ENCODE peak calls at places on chromosomes 2 and 18, in nine cellular contexts. One of them, this sample, is unnamed.

GRCh38 chr18:59067873-59068272 is 71.8 kb upstream of the SEC11C start:
- DNase-seq in psoas muscle: no peak
- DNase-seq in HepG2: no peak
- DNase-seq in GM23338: peak
- DNase-seq in brain microvascular endothelial cell: peak
- DNase-seq in AG04450: no peak
- DNase-seq in cardiac muscle cell: peak
- DNase-seq in lung: no peak
- DNase-seq in thyroid gland: peak
- DNase-seq in this sample: no peak

GRCh38 chr2:73079636-73080035 is 8.1 kb upstream of the SFXN5 start:
- DNase-seq in psoas muscle: no peak
- DNase-seq in HepG2: no peak
- DNase-seq in GM23338: no peak
- DNase-seq in brain microvascular endothelial cell: no peak
- DNase-seq in AG04450: no peak
- DNase-seq in cardiac muscle cell: no peak
- DNase-seq in lung: no peak
- DNase-seq in thyroid gland: no peak
- DNase-seq in this sample: no peak

GRCh38 chr2:111918383-111918806 is 20.0 kb downstream of the MERTK start:
- DNase-seq in psoas muscle: no peak
- DNase-seq in HepG2: no peak
- DNase-seq in GM23338: no peak
- DNase-seq in brain microvascular endothelial cell: peak
- DNase-seq in AG04450: peak
- DNase-seq in cardiac muscle cell: peak
- DNase-seq in lung: no peak
- DNase-seq in thyroid gland: no peak
- DNase-seq in this sample: no peak

GRCh38 chr2:120384486-120385354 is 38.8 kb downstream of the INHBB start:
- DNase-seq in psoas muscle: peak
- DNase-seq in HepG2: peak
- DNase-seq in GM23338: no peak
- DNase-seq in brain microvascular endothelial cell: no peak
- DNase-seq in AG04450: no peak
- DNase-seq in cardiac muscle cell: no peak
- DNase-seq in lung: no peak
- DNase-seq in thyroid gland: no peak
- DNase-seq in this sample: no peak

GRCh38 chr18:37649416-37649815 is 83.8 kb upstream of the CELF4 start:
- DNase-seq in psoas muscle: no peak
- DNase-seq in HepG2: no peak
- DNase-seq in GM23338: no peak
- DNase-seq in brain microvascular endothelial cell: no peak
- DNase-seq in AG04450: no peak
- DNase-seq in cardiac muscle cell: no peak
- DNase-seq in lung: no peak
- DNase-seq in thyroid gland: no peak
- DNase-seq in this sample: no peak

GRCh38 chr18:58495202-58495601 is 133.7 kb downstream of the ALPK2 start:
- DNase-seq in psoas muscle: no peak
- DNase-seq in HepG2: no peak
- DNase-seq in GM23338: no peak
- DNase-seq in brain microvascular endothelial cell: no peak
- DNase-seq in AG04450: no peak
- DNase-seq in cardiac muscle cell: peak
- DNase-seq in lung: no peak
- DNase-seq in thyroid gland: no peak
- DNase-seq in this sample: no peak

GRCh38 chr18:67310826-67311225 is 205.7 kb downstream of the DSEL start:
- DNase-seq in psoas muscle: no peak
- DNase-seq in HepG2: no peak
- DNase-seq in GM23338: no peak
- DNase-seq in brain microvascular endothelial cell: peak
- DNase-seq in AG04450: no peak
- DNase-seq in cardiac muscle cell: peak
- DNase-seq in lung: no peak
- DNase-seq in thyroid gland: no peak
- DNase-seq in this sample: no peak

GRCh38 chr2:140200307-140200706 is 1420.1 kb upstream of the NXPH2 start:
- DNase-seq in psoas muscle: no peak
- DNase-seq in HepG2: no peak
- DNase-seq in GM23338: no peak
- DNase-seq in brain microvascular endothelial cell: no peak
- DNase-seq in AG04450: no peak
- DNase-seq in cardiac muscle cell: no peak
- DNase-seq in lung: no peak
- DNase-seq in thyroid gland: no peak
- DNase-seq in this sample: no peak

GRCh38 chr18:52060612-52061259 is 279.3 kb upstream of the DCC start:
- DNase-seq in psoas muscle: no peak
- DNase-seq in HepG2: peak
- DNase-seq in GM23338: peak
- DNase-seq in brain microvascular endothelial cell: no peak
- DNase-seq in AG04450: no peak
- DNase-seq in cardiac muscle cell: no peak
- DNase-seq in lung: no peak
- DNase-seq in thyroid gland: no peak
- DNase-seq in this sample: no peak

GRCh38 chr2:105886029-105886454 is 141.3 kb downstream of the NCK2 start:
- DNase-seq in psoas muscle: no peak
- DNase-seq in HepG2: no peak
- DNase-seq in GM23338: no peak
- DNase-seq in brain microvascular endothelial cell: peak
- DNase-seq in AG04450: peak
- DNase-seq in cardiac muscle cell: peak
- DNase-seq in lung: no peak
- DNase-seq in thyroid gland: no peak
- DNase-seq in this sample: peak

GRCh38 chr2:44171018-44171417 is 2.3 kb downstream of the PPM1B start:
- DNase-seq in psoas muscle: no peak
- DNase-seq in HepG2: peak
- DNase-seq in GM23338: no peak
- DNase-seq in brain microvascular endothelial cell: no peak
- DNase-seq in AG04450: no peak
- DNase-seq in cardiac muscle cell: peak
- DNase-seq in lung: no peak
- DNase-seq in thyroid gland: no peak
- DNase-seq in this sample: peak

GRCh38 chr2:23508066-23508390 is 123.0 kb downstream of the KLHL29 start:
- DNase-seq in psoas muscle: no peak
- DNase-seq in HepG2: no peak
- DNase-seq in GM23338: no peak
- DNase-seq in brain microvascular endothelial cell: no peak
- DNase-seq in AG04450: no peak
- DNase-seq in cardiac muscle cell: peak
- DNase-seq in lung: no peak
- DNase-seq in thyroid gland: no peak
- DNase-seq in this sample: no peak

GRCh38 chr18:22591231-22591630 is 173.5 kb upstream of the CTAGE1 start:
- DNase-seq in psoas muscle: no peak
- DNase-seq in HepG2: no peak
- DNase-seq in GM23338: no peak
- DNase-seq in brain microvascular endothelial cell: peak
- DNase-seq in AG04450: no peak
- DNase-seq in cardiac muscle cell: peak
- DNase-seq in lung: no peak
- DNase-seq in thyroid gland: no peak
- DNase-seq in this sample: no peak

GRCh38 chr2:121043061-121043826 is 241.8 kb downstream of the TFCP2L1 start:
- DNase-seq in psoas muscle: no peak
- DNase-seq in HepG2: no peak
- DNase-seq in GM23338: no peak
- DNase-seq in brain microvascular endothelial cell: no peak
- DNase-seq in AG04450: no peak
- DNase-seq in cardiac muscle cell: no peak
- DNase-seq in lung: no peak
- DNase-seq in thyroid gland: no peak
- DNase-seq in this sample: no peak

GRCh38 chr2:1686784-1687105 is 57.6 kb downstream of the PXDN start:
- DNase-seq in psoas muscle: peak
- DNase-seq in HepG2: no peak
- DNase-seq in GM23338: no peak
- DNase-seq in brain microvascular endothelial cell: peak
- DNase-seq in AG04450: no peak
- DNase-seq in cardiac muscle cell: no peak
- DNase-seq in lung: no peak
- DNase-seq in thyroid gland: no peak
- DNase-seq in this sample: no peak

GRCh38 chr18:14959550-14959949 is 211.6 kb downstream of the ANKRD30B start:
- DNase-seq in psoas muscle: no peak
- DNase-seq in HepG2: no peak
- DNase-seq in GM23338: no peak
- DNase-seq in brain microvascular endothelial cell: no peak
- DNase-seq in AG04450: no peak
- DNase-seq in cardiac muscle cell: no peak
- DNase-seq in lung: peak
- DNase-seq in thyroid gland: no peak
- DNase-seq in this sample: no peak

DNA sequence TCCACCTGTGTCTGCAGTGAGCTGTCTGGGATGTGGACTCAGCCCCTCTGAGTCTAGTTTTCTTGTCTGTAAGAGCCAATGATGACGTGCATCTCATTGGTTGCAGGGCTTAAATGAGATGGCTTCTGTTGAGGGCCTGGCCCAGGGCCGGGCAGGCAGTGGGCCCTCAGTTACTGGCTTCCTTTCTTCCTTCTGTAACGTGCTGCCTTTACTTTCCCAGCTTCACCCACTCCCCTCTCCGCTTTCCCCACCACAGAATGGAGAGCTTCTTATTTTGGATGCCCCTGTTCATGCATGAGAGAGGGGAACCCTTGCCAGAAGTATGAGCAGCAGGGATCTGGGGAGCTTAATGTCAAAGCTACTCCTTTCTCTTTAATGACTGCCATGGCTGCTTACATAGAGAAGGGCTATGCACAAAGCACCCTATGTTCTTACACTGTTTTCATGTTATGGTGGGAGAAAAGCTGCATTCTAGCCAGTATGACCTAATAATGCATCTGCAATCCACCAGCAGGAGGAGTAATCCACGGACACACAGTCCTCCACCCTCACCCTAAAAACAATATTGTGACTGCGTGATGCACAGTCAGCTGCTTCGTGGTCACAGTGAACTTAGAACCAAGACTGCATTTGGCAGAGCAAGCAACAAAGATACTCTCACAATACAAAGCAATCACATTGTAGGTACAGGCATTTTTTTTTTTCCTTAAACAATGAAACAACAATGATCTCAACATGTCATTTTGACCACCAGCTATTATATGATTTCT is 37.2 kb downstream of the CREG2 start:
- DNase-seq in psoas muscle: no peak
- DNase-seq in HepG2: peak
- DNase-seq in GM23338: no peak
- DNase-seq in brain microvascular endothelial cell: peak
- DNase-seq in AG04450: peak
- DNase-seq in cardiac muscle cell: peak
- DNase-seq in lung: no peak
- DNase-seq in thyroid gland: no peak
- DNase-seq in this sample: no peak
- TF ChIP-seq CTCF in psoas muscle: no peak
- TF ChIP-seq CTCF in HepG2: peak
- TF ChIP-seq CTCF in GM23338: peak
- TF ChIP-seq CTCF in brain microvascular endothelial cell: peak
- TF ChIP-seq CTCF in AG04450: peak
- TF ChIP-seq CTCF in cardiac muscle cell: peak
- TF ChIP-seq CTCF in lung: no peak
- TF ChIP-seq CTCF in thyroid gland: no peak
- TF ChIP-seq CTCF in this sample: peak

GRCh38 chr2:70861774-70862644 is 26.4 kb upstream of the CD207 start:
- DNase-seq in psoas muscle: peak
- DNase-seq in HepG2: peak
- DNase-seq in GM23338: peak
- DNase-seq in brain microvascular endothelial cell: peak
- DNase-seq in AG04450: peak
- DNase-seq in cardiac muscle cell: peak
- DNase-seq in lung: peak
- DNase-seq in thyroid gland: peak
- DNase-seq in this sample: no peak
- H3K4me3 ChIP-seq in psoas muscle: peak
- H3K4me3 ChIP-seq in HepG2: no peak
- H3K4me3 ChIP-seq in GM23338: no peak
- H3K4me3 ChIP-seq in brain microvascular endothelial cell: no peak
- H3K4me3 ChIP-seq in AG04450: no peak
- H3K4me3 ChIP-seq in cardiac muscle cell: no peak
- H3K4me3 ChIP-seq in lung: no peak
- H3K4me3 ChIP-seq in thyroid gland: no peak
- H3K4me3 ChIP-seq in this sample: no peak

GRCh38 chr2:97751752-97752151 is 38.4 kb downstream of the ZAP70 start:
- DNase-seq in psoas muscle: no peak
- DNase-seq in HepG2: no peak
- DNase-seq in GM23338: peak
- DNase-seq in brain microvascular endothelial cell: no peak
- DNase-seq in AG04450: no peak
- DNase-seq in cardiac muscle cell: peak
- DNase-seq in lung: no peak
- DNase-seq in thyroid gland: peak
- DNase-seq in this sample: peak

GRCh38 chr2:97749611-97750010 is 36.2 kb downstream of the ZAP70 start:
- DNase-seq in psoas muscle: no peak
- DNase-seq in HepG2: no peak
- DNase-seq in GM23338: peak
- DNase-seq in brain microvascular endothelial cell: no peak
- DNase-seq in AG04450: no peak
- DNase-seq in cardiac muscle cell: no peak
- DNase-seq in lung: no peak
- DNase-seq in thyroid gland: no peak
- DNase-seq in this sample: no peak

GRCh38 chr2:97748397-97748796 is 35.0 kb downstream of the ZAP70 start:
- DNase-seq in psoas muscle: no peak
- DNase-seq in HepG2: peak
- DNase-seq in GM23338: peak
- DNase-seq in brain microvascular endothelial cell: no peak
- DNase-seq in AG04450: no peak
- DNase-seq in cardiac muscle cell: peak
- DNase-seq in lung: no peak
- DNase-seq in thyroid gland: no peak
- DNase-seq in this sample: no peak

GRCh38 chr2:97747716-97748115 is 34.3 kb downstream of the ZAP70 start:
- DNase-seq in psoas muscle: no peak
- DNase-seq in HepG2: no peak
- DNase-seq in GM23338: no peak
- DNase-seq in brain microvascular endothelial cell: no peak
- DNase-seq in AG04450: no peak
- DNase-seq in cardiac muscle cell: peak
- DNase-seq in lung: no peak
- DNase-seq in thyroid gland: no peak
- DNase-seq in this sample: no peak

GRCh38 chr2:97750017-97750416 is 36.6 kb downstream of the ZAP70 start:
- DNase-seq in psoas muscle: no peak
- DNase-seq in HepG2: no peak
- DNase-seq in GM23338: no peak
- DNase-seq in brain microvascular endothelial cell: no peak
- DNase-seq in AG04450: no peak
- DNase-seq in cardiac muscle cell: no peak
- DNase-seq in lung: no peak
- DNase-seq in thyroid gland: no peak
- DNase-seq in this sample: no peak
- TF ChIP-seq CTCF in psoas muscle: no peak
- TF ChIP-seq CTCF in HepG2: no peak
- TF ChIP-seq CTCF in GM23338: no peak
- TF ChIP-seq CTCF in brain microvascular endothelial cell: no peak
- TF ChIP-seq CTCF in AG04450: no peak
- TF ChIP-seq CTCF in cardiac muscle cell: no peak
- TF ChIP-seq CTCF in lung: no peak
- TF ChIP-seq CTCF in thyroid gland: no peak
- TF ChIP-seq CTCF in this sample: no peak

GRCh38 chr2:156892449-156893335 is 364.8 kb upstream of the GALNT5 start:
- DNase-seq in psoas muscle: no peak
- DNase-seq in HepG2: peak
- DNase-seq in GM23338: peak
- DNase-seq in brain microvascular endothelial cell: peak
- DNase-seq in AG04450: no peak
- DNase-seq in cardiac muscle cell: peak
- DNase-seq in lung: no peak
- DNase-seq in thyroid gland: peak
- DNase-seq in this sample: peak
- H3K4me3 ChIP-seq in psoas muscle: peak
- H3K4me3 ChIP-seq in HepG2: no peak
- H3K4me3 ChIP-seq in GM23338: peak
- H3K4me3 ChIP-seq in brain microvascular endothelial cell: peak
- H3K4me3 ChIP-seq in AG04450: peak
- H3K4me3 ChIP-seq in cardiac muscle cell: peak
- H3K4me3 ChIP-seq in lung: no peak
- H3K4me3 ChIP-seq in thyroid gland: peak
- H3K4me3 ChIP-seq in this sample: peak